ENCODE peak calls at places on chromosome 15, in four cellular contexts. G, E, K and I are unnamed samples.
A peak's percentile ranks its signal among the peaks of the same experiment; 100 is the strongest.

GRCh38 chr15:31471731-31472430 is 145.2 kb downstream of the KLF13 start:
- DNase-seq in G (no peak), E (no peak), K (no peak), I (peak; percentile 26)

GRCh38 chr15:66644000-66644787 is 57.8 kb upstream of the SMAD6 start:
- DNase-seq in G (no peak), E (no peak), K (no peak), I (no peak)

GRCh38 chr15:40909662-40910625 is 15.7 kb downstream of the VPS18 start:
- DNase-seq in G (no peak), E (no peak), K (no peak), I (peak; percentile 96)

GRCh38 chr15:44719293-44719999 is 8.1 kb downstream of the B2M start:
- DNase-seq in G (no peak), E (peak; percentile 74), K (no peak), I (no peak)

GRCh38 chr15:83850015-83850414 is 196.1 kb downstream of the ADAMTSL3 start:
- DNase-seq in G (no peak), E (no peak), K (no peak), I (no peak)

GRCh38 chr15:75235051-75235673 is 23.0 kb upstream of the GOLGA6C start:
- DNase-seq in G (no peak), E (no peak), K (no peak), I (no peak)

GRCh38 chr15:79431636-79432344 is at the start of gene MINAR1:
- DNase-seq in G (no peak), E (peak; percentile 20), K (peak; percentile 27), I (no peak)

GRCh38 chr15:92683511-92683834 is 27.9 kb upstream of the FAM174B start:
- DNase-seq in G (no peak), E (no peak), K (peak; percentile 45), I (peak; percentile 62)

GRCh38 chr15:93862791-93863190 is 368.6 kb upstream of the MCTP2 start:
- DNase-seq in G (no peak), E (no peak), K (peak; percentile 10), I (no peak)